ENCODE peak calls at places on chromosomes 7 and 10, in ten cellular contexts. One of them, this sample, is unnamed. For H3K4me1, the result is how much of the 10 kb centered on the place peaks cover.

GRCh38 chr7:127447326-127447945 is 54.9 kb upstream of the ZNF800 start:
- DNase-seq in hepatocyte: no peak
- DNase-seq in Peyer's patch: peak
- DNase-seq in K562: peak
- DNase-seq in left ventricle myocardium inferior: no peak
- DNase-seq in right lobe of liver: no peak
- DNase-seq in astrocyte: peak
- DNase-seq in A549: peak
- DNase-seq in tibial artery: no peak
- DNase-seq in ovary: no peak
- DNase-seq in this sample: peak

GRCh38 chr10:70748305-70748704 is 36.9 kb downstream of the TBATA start:
- DNase-seq in right lobe of liver: no peak
- DNase-seq in tibial artery: no peak
- DNase-seq in hepatocyte: no peak
- DNase-seq in ovary: no peak
- DNase-seq in Peyer's patch: no peak
- DNase-seq in astrocyte: no peak
- DNase-seq in K562: no peak
- DNase-seq in A549: no peak
- DNase-seq in left ventricle myocardium inferior: no peak
- DNase-seq in this sample: no peak

GRCh38 chr10:78210548-78210947 is 176.9 kb downstream of the RPS24 start:
- DNase-seq in astrocyte: no peak
- DNase-seq in tibial artery: no peak
- DNase-seq in A549: no peak
- DNase-seq in Peyer's patch: no peak
- DNase-seq in ovary: no peak
- DNase-seq in right lobe of liver: no peak
- DNase-seq in K562: no peak
- DNase-seq in hepatocyte: no peak
- DNase-seq in left ventricle myocardium inferior: no peak
- DNase-seq in this sample: no peak

GRCh38 chr10:67550838-67551402 is 145.1 kb downstream of the CTNNA3 start:
- DNase-seq in hepatocyte: no peak
- DNase-seq in right lobe of liver: no peak
- DNase-seq in K562: no peak
- DNase-seq in tibial artery: no peak
- DNase-seq in left ventricle myocardium inferior: no peak
- DNase-seq in Peyer's patch: no peak
- DNase-seq in ovary: no peak
- DNase-seq in A549: no peak
- DNase-seq in astrocyte: no peak
- DNase-seq in this sample: peak

GRCh38 chr10:128053356-128053755 is 72.9 kb downstream of the MKI67 start:
- DNase-seq in right lobe of liver: no peak
- DNase-seq in Peyer's patch: no peak
- DNase-seq in K562: no peak
- DNase-seq in tibial artery: no peak
- DNase-seq in left ventricle myocardium inferior: no peak
- DNase-seq in hepatocyte: no peak
- DNase-seq in astrocyte: no peak
- DNase-seq in ovary: no peak
- DNase-seq in A549: no peak
- DNase-seq in this sample: no peak

GRCh38 chr10:5888352-5888751 is 1.3 kb downstream of the ANKRD16 start:
- DNase-seq in right lobe of liver: no peak
- DNase-seq in Peyer's patch: no peak
- DNase-seq in left ventricle myocardium inferior: no peak
- DNase-seq in tibial artery: peak
- DNase-seq in ovary: no peak
- DNase-seq in astrocyte: peak
- DNase-seq in K562: no peak
- DNase-seq in hepatocyte: no peak
- DNase-seq in A549: no peak
- DNase-seq in this sample: no peak

GRCh38 chr7:101173752-101174244 is 6.3 kb downstream of the NAT16 start:
- DNase-seq in right lobe of liver: no peak
- DNase-seq in K562: peak
- DNase-seq in A549: peak
- DNase-seq in astrocyte: no peak
- DNase-seq in left ventricle myocardium inferior: no peak
- DNase-seq in tibial artery: no peak
- DNase-seq in hepatocyte: no peak
- DNase-seq in ovary: no peak
- DNase-seq in Peyer's patch: peak
- DNase-seq in this sample: peak

GRCh38 chr10:128489324-128490247 is 363.4 kb upstream of the MKI67 start:
- DNase-seq in Peyer's patch: no peak
- DNase-seq in A549: no peak
- DNase-seq in left ventricle myocardium inferior: no peak
- DNase-seq in right lobe of liver: no peak
- DNase-seq in ovary: no peak
- DNase-seq in K562: no peak
- DNase-seq in tibial artery: no peak
- DNase-seq in hepatocyte: no peak
- DNase-seq in astrocyte: no peak
- DNase-seq in this sample: no peak

DNA sequence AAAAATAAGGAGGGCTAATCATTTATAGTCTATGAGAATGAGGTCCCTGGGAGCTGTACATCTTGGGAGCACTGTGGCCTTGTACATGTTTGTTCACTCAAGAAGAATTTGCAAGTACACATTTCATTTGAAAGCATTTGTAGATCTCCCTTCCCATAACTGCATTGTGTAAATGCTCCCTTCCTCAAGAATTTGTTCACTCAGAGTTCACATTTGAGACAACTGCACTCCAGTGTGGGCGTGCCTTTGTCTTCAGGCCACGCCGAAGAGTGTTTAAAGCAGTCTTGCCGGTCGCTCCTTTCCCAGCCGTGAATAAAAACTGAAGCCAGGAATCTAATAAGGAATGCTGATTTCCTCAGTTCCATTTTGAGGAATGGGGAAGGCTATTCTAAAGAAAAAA is 291.1 kb upstream of the LYZL1 start:
- DNase-seq in left ventricle myocardium inferior: no peak
- DNase-seq in right lobe of liver: no peak
- DNase-seq in ovary: no peak
- DNase-seq in Peyer's patch: no peak
- DNase-seq in tibial artery: no peak
- DNase-seq in hepatocyte: peak
- DNase-seq in K562: no peak
- DNase-seq in astrocyte: peak
- DNase-seq in A549: peak
- DNase-seq in this sample: no peak
- H3K4me1 ChIP-seq in left ventricle myocardium inferior: under half
- H3K4me1 ChIP-seq in right lobe of liver: under half
- H3K4me1 ChIP-seq in ovary: under half
- H3K4me1 ChIP-seq in Peyer's patch: under half
- H3K4me1 ChIP-seq in tibial artery: under half
- H3K4me1 ChIP-seq in hepatocyte: under half
- H3K4me1 ChIP-seq in K562: under half
- H3K4me1 ChIP-seq in astrocyte: under half
- H3K4me1 ChIP-seq in A549: under half
- H3K4me1 ChIP-seq in this sample: under half

GRCh38 chr7:112079122-112079521 is 127.1 kb downstream of the DOCK4 start:
- DNase-seq in left ventricle myocardium inferior: no peak
- DNase-seq in right lobe of liver: no peak
- DNase-seq in Peyer's patch: no peak
- DNase-seq in hepatocyte: no peak
- DNase-seq in K562: no peak
- DNase-seq in A549: no peak
- DNase-seq in astrocyte: no peak
- DNase-seq in tibial artery: no peak
- DNase-seq in ovary: no peak
- DNase-seq in this sample: no peak

GRCh38 chr7:112080441-112080840 is 125.8 kb downstream of the DOCK4 start:
- DNase-seq in left ventricle myocardium inferior: no peak
- DNase-seq in A549: peak
- DNase-seq in tibial artery: no peak
- DNase-seq in astrocyte: peak
- DNase-seq in right lobe of liver: no peak
- DNase-seq in hepatocyte: no peak
- DNase-seq in ovary: no peak
- DNase-seq in Peyer's patch: no peak
- DNase-seq in K562: no peak
- DNase-seq in this sample: no peak

GRCh38 chr7:112081778-112082177 is 124.4 kb downstream of the DOCK4 start:
- DNase-seq in hepatocyte: no peak
- DNase-seq in ovary: no peak
- DNase-seq in A549: no peak
- DNase-seq in right lobe of liver: no peak
- DNase-seq in tibial artery: peak
- DNase-seq in Peyer's patch: no peak
- DNase-seq in K562: no peak
- DNase-seq in astrocyte: no peak
- DNase-seq in left ventricle myocardium inferior: no peak
- DNase-seq in this sample: no peak

GRCh38 chr7:112080974-112081373 is 125.2 kb downstream of the DOCK4 start:
- DNase-seq in left ventricle myocardium inferior: no peak
- DNase-seq in right lobe of liver: no peak
- DNase-seq in K562: no peak
- DNase-seq in hepatocyte: no peak
- DNase-seq in tibial artery: peak
- DNase-seq in ovary: no peak
- DNase-seq in astrocyte: peak
- DNase-seq in Peyer's patch: peak
- DNase-seq in A549: peak
- DNase-seq in this sample: no peak

DNA sequence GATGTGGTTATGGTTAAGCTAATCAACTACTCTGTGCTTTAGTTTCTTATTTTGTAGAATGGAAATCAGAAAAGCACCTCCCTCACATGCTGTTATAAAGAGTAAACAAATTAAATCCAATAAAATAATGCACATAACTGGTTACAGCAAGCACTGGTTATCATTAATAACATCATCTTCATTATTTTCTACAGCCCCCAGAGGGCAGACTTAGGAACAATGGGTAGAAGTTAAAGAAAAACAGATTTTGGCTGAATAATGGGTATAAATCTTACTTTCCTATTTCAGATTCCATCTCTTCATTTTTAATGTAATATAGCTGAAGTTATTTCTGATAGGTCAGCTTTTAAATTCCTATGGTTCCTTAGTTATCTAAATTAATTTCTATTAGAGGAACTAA is 126.5 kb downstream of the DOCK4 start:
- DNase-seq in astrocyte: no peak
- DNase-seq in tibial artery: no peak
- DNase-seq in Peyer's patch: no peak
- DNase-seq in left ventricle myocardium inferior: no peak
- DNase-seq in A549: no peak
- DNase-seq in ovary: no peak
- DNase-seq in hepatocyte: no peak
- DNase-seq in right lobe of liver: no peak
- DNase-seq in K562: no peak
- DNase-seq in this sample: no peak
- TF ChIP-seq CTCF in astrocyte: peak
- TF ChIP-seq CTCF in tibial artery: no peak
- TF ChIP-seq CTCF in Peyer's patch: no peak
- TF ChIP-seq CTCF in left ventricle myocardium inferior: peak
- TF ChIP-seq CTCF in A549: no peak
- TF ChIP-seq CTCF in ovary: no peak
- TF ChIP-seq CTCF in hepatocyte: peak
- TF ChIP-seq CTCF in right lobe of liver: no peak
- TF ChIP-seq CTCF in K562: peak
- TF ChIP-seq CTCF in this sample: peak

GRCh38 chr7:151507806-151508205 is 11.9 kb downstream of the RHEB start:
- DNase-seq in A549: no peak
- DNase-seq in ovary: no peak
- DNase-seq in Peyer's patch: no peak
- DNase-seq in astrocyte: no peak
- DNase-seq in right lobe of liver: no peak
- DNase-seq in left ventricle myocardium inferior: no peak
- DNase-seq in tibial artery: no peak
- DNase-seq in K562: no peak
- DNase-seq in hepatocyte: no peak
- DNase-seq in this sample: no peak

GRCh38 chr7:151505433-151505832 is 14.3 kb downstream of the RHEB start:
- DNase-seq in tibial artery: no peak
- DNase-seq in Peyer's patch: no peak
- DNase-seq in hepatocyte: no peak
- DNase-seq in astrocyte: no peak
- DNase-seq in left ventricle myocardium inferior: no peak
- DNase-seq in A549: no peak
- DNase-seq in ovary: no peak
- DNase-seq in right lobe of liver: no peak
- DNase-seq in K562: no peak
- DNase-seq in this sample: no peak

GRCh38 chr7:151504715-151505326 is 14.9 kb downstream of the RHEB start:
- DNase-seq in hepatocyte: no peak
- DNase-seq in tibial artery: no peak
- DNase-seq in ovary: no peak
- DNase-seq in K562: no peak
- DNase-seq in right lobe of liver: no peak
- DNase-seq in astrocyte: no peak
- DNase-seq in left ventricle myocardium inferior: no peak
- DNase-seq in Peyer's patch: no peak
- DNase-seq in A549: no peak
- DNase-seq in this sample: no peak

GRCh38 chr7:151505836-151506468 is 13.7 kb downstream of the RHEB start:
- DNase-seq in tibial artery: no peak
- DNase-seq in Peyer's patch: no peak
- DNase-seq in ovary: no peak
- DNase-seq in right lobe of liver: no peak
- DNase-seq in astrocyte: no peak
- DNase-seq in hepatocyte: no peak
- DNase-seq in K562: no peak
- DNase-seq in A549: no peak
- DNase-seq in left ventricle myocardium inferior: no peak
- DNase-seq in this sample: no peak

GRCh38 chr7:151506901-151507382 is 12.8 kb downstream of the RHEB start:
- DNase-seq in left ventricle myocardium inferior: no peak
- DNase-seq in right lobe of liver: no peak
- DNase-seq in Peyer's patch: no peak
- DNase-seq in tibial artery: no peak
- DNase-seq in ovary: no peak
- DNase-seq in A549: peak
- DNase-seq in hepatocyte: no peak
- DNase-seq in astrocyte: no peak
- DNase-seq in K562: peak
- DNase-seq in this sample: no peak
- H3K4me1 ChIP-seq in left ventricle myocardium inferior: half or more
- H3K4me1 ChIP-seq in right lobe of liver: under half
- H3K4me1 ChIP-seq in Peyer's patch: under half
- H3K4me1 ChIP-seq in tibial artery: half or more
- H3K4me1 ChIP-seq in ovary: under half
- H3K4me1 ChIP-seq in A549: half or more
- H3K4me1 ChIP-seq in hepatocyte: under half
- H3K4me1 ChIP-seq in astrocyte: under half
- H3K4me1 ChIP-seq in K562: under half
- H3K4me1 ChIP-seq in this sample: under half

DNA sequence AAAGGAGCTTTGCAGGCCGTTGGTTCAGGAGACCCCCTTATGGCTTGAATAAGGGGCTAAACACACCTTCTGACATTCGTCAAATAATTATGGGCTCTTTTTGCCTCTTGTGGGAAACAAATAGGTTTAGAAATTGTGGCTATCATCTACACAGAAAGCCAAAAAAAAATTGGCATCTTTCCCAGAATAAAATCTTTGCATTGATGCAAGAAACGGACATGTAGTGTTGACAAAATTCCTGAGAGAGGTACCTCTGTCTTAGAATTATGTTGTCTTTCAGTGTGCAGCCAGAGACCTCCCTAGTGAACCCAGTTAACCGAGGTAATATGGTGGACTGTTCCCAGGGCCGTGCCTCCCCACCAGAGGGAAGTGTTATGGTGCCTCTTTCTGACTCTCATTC is 283.9 kb downstream of the SDHAF3 start:
- DNase-seq in right lobe of liver: no peak
- DNase-seq in tibial artery: no peak
- DNase-seq in ovary: no peak
- DNase-seq in K562: no peak
- DNase-seq in hepatocyte: no peak
- DNase-seq in Peyer's patch: no peak
- DNase-seq in A549: no peak
- DNase-seq in left ventricle myocardium inferior: no peak
- DNase-seq in astrocyte: no peak
- DNase-seq in this sample: no peak
- TF ChIP-seq CTCF in right lobe of liver: no peak
- TF ChIP-seq CTCF in tibial artery: no peak
- TF ChIP-seq CTCF in ovary: no peak
- TF ChIP-seq CTCF in K562: no peak
- TF ChIP-seq CTCF in hepatocyte: no peak
- TF ChIP-seq CTCF in Peyer's patch: no peak
- TF ChIP-seq CTCF in A549: no peak
- TF ChIP-seq CTCF in left ventricle myocardium inferior: no peak
- TF ChIP-seq CTCF in astrocyte: no peak
- TF ChIP-seq CTCF in this sample: no peak